ENCODE peak calls at places on chromosomes 2 and 18, in five cellular contexts. One of them, this sample, is unnamed.
A peak's percentile ranks its signal among the peaks of the same experiment; 100 is the strongest.

GRCh38 chr2:218877331-218877730 is 3.3 kb upstream of the WNT10A start:
- DNase-seq in heart left ventricle: no peak
- DNase-seq in uterus: no peak
- DNase-seq in dorsolateral prefrontal cortex: no peak
- DNase-seq in colonic mucosa: no peak
- DNase-seq in this sample: no peak

GRCh38 chr18:25518716-25519053 is 166.7 kb upstream of the ZNF521 start:
- DNase-seq in colonic mucosa: no peak
- DNase-seq in heart left ventricle: no peak
- DNase-seq in dorsolateral prefrontal cortex: no peak
- DNase-seq in uterus: no peak
- DNase-seq in this sample: no peak

GRCh38 chr2:98148968-98149697 is 62.2 kb downstream of the VWA3B start:
- DNase-seq in uterus: no peak
- DNase-seq in dorsolateral prefrontal cortex: no peak
- DNase-seq in colonic mucosa: no peak
- DNase-seq in heart left ventricle: no peak
- DNase-seq in this sample: no peak

GRCh38 chr2:212005077-212005671 is 533.4 kb downstream of the ERBB4 start:
- DNase-seq in heart left ventricle: peak; percentile 30
- DNase-seq in dorsolateral prefrontal cortex: peak; percentile 39
- DNase-seq in colonic mucosa: peak; percentile 20
- DNase-seq in uterus: no peak
- DNase-seq in this sample: no peak

GRCh38 chr18:44792456-44793080 is 111.9 kb downstream of the SETBP1 start:
- DNase-seq in dorsolateral prefrontal cortex: no peak
- DNase-seq in uterus: no peak
- DNase-seq in colonic mucosa: no peak
- DNase-seq in heart left ventricle: no peak
- DNase-seq in this sample: no peak

GRCh38 chr2:223537669-223538601 is 64.2 kb downstream of the SCG2 start:
- DNase-seq in dorsolateral prefrontal cortex: no peak
- DNase-seq in colonic mucosa: no peak
- DNase-seq in heart left ventricle: no peak
- DNase-seq in uterus: no peak
- DNase-seq in this sample: no peak

GRCh38 chr2:66433945-66434678 is 813 bp upstream of the MEIS1 start:
- DNase-seq in dorsolateral prefrontal cortex: no peak
- DNase-seq in uterus: peak; percentile 59
- DNase-seq in heart left ventricle: peak; percentile 58
- DNase-seq in colonic mucosa: no peak
- DNase-seq in this sample: no peak

GRCh38 chr2:218895326-218895725 is 14.7 kb downstream of the WNT10A start:
- DNase-seq in dorsolateral prefrontal cortex: no peak
- DNase-seq in uterus: no peak
- DNase-seq in heart left ventricle: no peak
- DNase-seq in colonic mucosa: peak; percentile 15
- DNase-seq in this sample: no peak

GRCh38 chr18:14976736-14977430 is 228.9 kb downstream of the ANKRD30B start:
- DNase-seq in colonic mucosa: no peak
- DNase-seq in uterus: no peak
- DNase-seq in dorsolateral prefrontal cortex: no peak
- DNase-seq in heart left ventricle: no peak
- DNase-seq in this sample: no peak

GRCh38 chr18:137327-137726 is 21.0 kb upstream of the USP14 start:
- DNase-seq in heart left ventricle: no peak
- DNase-seq in uterus: no peak
- DNase-seq in colonic mucosa: no peak
- DNase-seq in dorsolateral prefrontal cortex: no peak
- DNase-seq in this sample: no peak

GRCh38 chr2:98518106-98518505 is 73.4 kb downstream of the INPP4A start:
- DNase-seq in uterus: no peak
- DNase-seq in dorsolateral prefrontal cortex: no peak
- DNase-seq in heart left ventricle: no peak
- DNase-seq in colonic mucosa: peak; percentile 37
- DNase-seq in this sample: no peak

GRCh38 chr2:102439065-102439695 is 16.2 kb downstream of the IL18RAP start:
- DNase-seq in colonic mucosa: no peak
- DNase-seq in dorsolateral prefrontal cortex: no peak
- DNase-seq in uterus: no peak
- DNase-seq in heart left ventricle: no peak
- DNase-seq in this sample: peak; percentile 39

GRCh38 chr2:223536546-223536945 is 65.6 kb downstream of the SCG2 start:
- DNase-seq in heart left ventricle: peak; percentile 41
- DNase-seq in colonic mucosa: no peak
- DNase-seq in uterus: no peak
- DNase-seq in dorsolateral prefrontal cortex: no peak
- DNase-seq in this sample: no peak

GRCh38 chr2:29307522-29307921 is 192.3 kb downstream of the CLIP4 start:
- DNase-seq in colonic mucosa: no peak
- DNase-seq in heart left ventricle: no peak
- DNase-seq in uterus: no peak
- DNase-seq in dorsolateral prefrontal cortex: no peak
- DNase-seq in this sample: no peak

GRCh38 chr2:145488571-145488970 is 968.7 kb upstream of the ZEB2 start:
- DNase-seq in uterus: no peak
- DNase-seq in dorsolateral prefrontal cortex: no peak
- DNase-seq in heart left ventricle: no peak
- DNase-seq in colonic mucosa: no peak
- DNase-seq in this sample: no peak

GRCh38 chr18:48569915-48570264 is 31.1 kb downstream of the CTIF start:
- DNase-seq in colonic mucosa: no peak
- DNase-seq in heart left ventricle: peak; percentile 2
- DNase-seq in uterus: no peak
- DNase-seq in dorsolateral prefrontal cortex: no peak
- DNase-seq in this sample: no peak

GRCh38 chr2:97868986-97869721 is 126.6 kb downstream of the TMEM131 start:
- DNase-seq in uterus: no peak
- DNase-seq in heart left ventricle: peak; percentile 81
- DNase-seq in dorsolateral prefrontal cortex: no peak
- DNase-seq in colonic mucosa: peak; percentile 20
- DNase-seq in this sample: peak; percentile 65

GRCh38 chr2:168064011-168064998 is 183.1 kb downstream of the STK39 start:
- DNase-seq in heart left ventricle: no peak
- DNase-seq in dorsolateral prefrontal cortex: no peak
- DNase-seq in uterus: no peak
- DNase-seq in colonic mucosa: no peak
- DNase-seq in this sample: peak; percentile 14

GRCh38 chr18:35268811-35269210 is 21.2 kb downstream of the ZSCAN30 start:
- DNase-seq in uterus: no peak
- DNase-seq in dorsolateral prefrontal cortex: no peak
- DNase-seq in colonic mucosa: no peak
- DNase-seq in heart left ventricle: no peak
- DNase-seq in this sample: no peak

GRCh38 chr18:35264409-35264808 is 23.6 kb downstream of the ZNF397 start:
- DNase-seq in colonic mucosa: no peak
- DNase-seq in heart left ventricle: no peak
- DNase-seq in uterus: no peak
- DNase-seq in dorsolateral prefrontal cortex: no peak
- DNase-seq in this sample: no peak

GRCh38 chr18:35271656-35272055 is 18.4 kb downstream of the ZSCAN30 start:
- DNase-seq in colonic mucosa: no peak
- DNase-seq in heart left ventricle: no peak
- DNase-seq in uterus: no peak
- DNase-seq in dorsolateral prefrontal cortex: no peak
- DNase-seq in this sample: no peak

GRCh38 chr18:35267161-35267651 is 22.8 kb downstream of the ZSCAN30 start:
- DNase-seq in heart left ventricle: peak; percentile 85
- DNase-seq in colonic mucosa: peak; percentile 69
- DNase-seq in dorsolateral prefrontal cortex: peak; percentile 76
- DNase-seq in uterus: peak; percentile 85
- DNase-seq in this sample: no peak

DNA sequence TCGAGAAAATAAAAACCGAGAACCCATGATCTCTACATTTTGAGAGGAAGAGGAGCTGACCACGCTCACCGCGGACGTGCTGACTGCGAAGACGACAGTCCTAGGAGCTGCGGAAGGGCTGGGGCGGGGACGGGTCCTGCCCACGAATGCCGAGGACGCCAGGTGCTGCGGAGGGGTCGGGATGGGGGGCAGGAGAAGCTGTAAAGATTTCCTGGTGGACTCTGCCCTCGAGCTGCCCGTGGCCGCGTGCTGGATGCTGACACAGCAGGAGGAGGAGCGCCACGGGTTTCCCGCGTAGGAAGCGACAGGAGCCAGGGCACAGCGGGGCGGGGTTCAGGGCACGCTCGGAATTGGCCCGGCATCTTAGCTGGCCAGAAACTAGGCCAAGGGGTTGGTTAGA is 22.2 kb downstream of the ZSCAN30 start:
- DNase-seq in uterus: peak; percentile 26
- DNase-seq in heart left ventricle: peak; percentile 47
- DNase-seq in colonic mucosa: peak; percentile 40
- DNase-seq in dorsolateral prefrontal cortex: no peak
- DNase-seq in this sample: no peak
- H3K27ac ChIP-seq in uterus: peak overlapping the region; percentile 87
- H3K27ac ChIP-seq in heart left ventricle: peak overlapping the region; percentile 84
- H3K27ac ChIP-seq in colonic mucosa: peak overlapping the region; percentile 37
- H3K27ac ChIP-seq in dorsolateral prefrontal cortex: peak overlapping the region; percentile 24
- H3K27ac ChIP-seq in this sample: no peak overlapping the region

DNA sequence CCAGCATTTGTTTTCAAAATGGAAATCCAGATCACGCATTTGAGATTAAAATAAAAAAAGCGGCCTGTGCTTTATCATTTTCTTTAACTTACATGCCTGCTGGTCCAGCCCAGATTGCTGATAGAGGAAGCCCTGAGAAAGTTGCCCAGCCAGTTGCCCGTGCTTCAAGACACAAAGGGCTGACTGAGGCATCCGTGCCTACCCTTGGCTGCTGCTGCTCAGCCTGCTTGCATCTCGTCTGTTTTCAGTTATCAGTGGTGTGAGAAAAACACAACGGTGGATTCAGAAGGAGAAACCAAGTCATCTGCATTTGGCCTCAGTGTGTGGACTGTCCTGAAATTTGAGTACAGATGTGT is 85.0 kb downstream of the NEDD4L start:
- DNase-seq in uterus: no peak
- DNase-seq in dorsolateral prefrontal cortex: no peak
- DNase-seq in heart left ventricle: no peak
- DNase-seq in colonic mucosa: peak; percentile 67
- DNase-seq in this sample: no peak
- H3K27ac ChIP-seq in uterus: no peak overlapping the region
- H3K27ac ChIP-seq in dorsolateral prefrontal cortex: no peak overlapping the region
- H3K27ac ChIP-seq in heart left ventricle: no peak overlapping the region
- H3K27ac ChIP-seq in colonic mucosa: peak overlapping the region; percentile 15
- H3K27ac ChIP-seq in this sample: no peak overlapping the region

GRCh38 chr2:237669628-237670351 is 42.4 kb downstream of the LRRFIP1 start:
- DNase-seq in heart left ventricle: peak; percentile 89
- DNase-seq in uterus: peak; percentile 91
- DNase-seq in dorsolateral prefrontal cortex: no peak
- DNase-seq in colonic mucosa: peak; percentile 83
- DNase-seq in this sample: no peak

GRCh38 chr2:237666606-237667005 is 39.2 kb downstream of the LRRFIP1 start:
- DNase-seq in colonic mucosa: no peak
- DNase-seq in heart left ventricle: no peak
- DNase-seq in dorsolateral prefrontal cortex: no peak
- DNase-seq in uterus: no peak
- DNase-seq in this sample: no peak

GRCh38 chr2:237667891-237668290 is 40.5 kb downstream of the LRRFIP1 start:
- DNase-seq in colonic mucosa: no peak
- DNase-seq in dorsolateral prefrontal cortex: no peak
- DNase-seq in uterus: peak; percentile 22
- DNase-seq in heart left ventricle: no peak
- DNase-seq in this sample: no peak

GRCh38 chr2:237669129-237669627 is 41.8 kb downstream of the LRRFIP1 start:
- DNase-seq in colonic mucosa: no peak
- DNase-seq in dorsolateral prefrontal cortex: no peak
- DNase-seq in uterus: no peak
- DNase-seq in heart left ventricle: no peak
- DNase-seq in this sample: no peak

DNA sequence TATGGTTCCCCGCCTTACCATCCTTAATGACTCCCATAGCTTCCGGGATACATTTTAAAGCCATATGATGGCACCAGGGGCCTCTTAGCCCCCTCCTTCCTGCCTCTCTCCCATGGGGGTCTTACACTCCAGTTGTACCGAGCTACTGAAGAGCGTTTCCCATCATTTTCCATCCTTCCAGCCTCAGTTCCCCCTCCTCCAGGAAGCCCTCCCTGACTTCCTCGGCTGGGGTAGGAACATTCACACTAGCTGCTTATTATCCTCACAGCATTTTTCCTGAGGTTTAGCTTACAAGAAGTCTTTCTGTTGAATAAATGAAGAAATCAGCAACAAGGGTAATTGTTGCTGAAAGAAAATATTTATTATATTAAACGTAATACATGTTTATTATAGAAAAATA is 41.1 kb downstream of the LRRFIP1 start:
- DNase-seq in uterus: no peak
- DNase-seq in dorsolateral prefrontal cortex: no peak
- DNase-seq in heart left ventricle: no peak
- DNase-seq in colonic mucosa: no peak
- DNase-seq in this sample: no peak
- H3K27ac ChIP-seq in uterus: peak overlapping the region; percentile 92
- H3K27ac ChIP-seq in dorsolateral prefrontal cortex: no peak overlapping the region
- H3K27ac ChIP-seq in heart left ventricle: no peak overlapping the region
- H3K27ac ChIP-seq in colonic mucosa: no peak overlapping the region
- H3K27ac ChIP-seq in this sample: no peak overlapping the region

GRCh38 chr2:11495844-11496271 is 29.9 kb upstream of the E2F6 start:
- DNase-seq in colonic mucosa: no peak
- DNase-seq in heart left ventricle: peak; percentile 47
- DNase-seq in dorsolateral prefrontal cortex: peak; percentile 46
- DNase-seq in uterus: peak; percentile 37
- DNase-seq in this sample: no peak
- H3K27ac ChIP-seq in colonic mucosa: no peak overlapping the region
- H3K27ac ChIP-seq in heart left ventricle: peak overlapping the region; percentile 64
- H3K27ac ChIP-seq in dorsolateral prefrontal cortex: peak overlapping the region; percentile 23
- H3K27ac ChIP-seq in uterus: peak overlapping the region; percentile 78
- H3K27ac ChIP-seq in this sample: no peak overlapping the region

GRCh38 chr2:216672996-216673395 is 22.4 kb downstream of the IGFBP5 start:
- DNase-seq in colonic mucosa: no peak
- DNase-seq in heart left ventricle: no peak
- DNase-seq in dorsolateral prefrontal cortex: no peak
- DNase-seq in uterus: no peak
- DNase-seq in this sample: no peak

GRCh38 chr2:216671791-216672343 is 23.5 kb downstream of the IGFBP5 start:
- DNase-seq in colonic mucosa: no peak
- DNase-seq in dorsolateral prefrontal cortex: no peak
- DNase-seq in uterus: no peak
- DNase-seq in heart left ventricle: no peak
- DNase-seq in this sample: no peak

GRCh38 chr2:216672466-216672865 is 22.9 kb downstream of the IGFBP5 start:
- DNase-seq in uterus: no peak
- DNase-seq in colonic mucosa: no peak
- DNase-seq in dorsolateral prefrontal cortex: no peak
- DNase-seq in heart left ventricle: no peak
- DNase-seq in this sample: no peak

GRCh38 chr2:216670266-216671080 is 24.9 kb downstream of the IGFBP5 start:
- DNase-seq in heart left ventricle: no peak
- DNase-seq in uterus: no peak
- DNase-seq in colonic mucosa: no peak
- DNase-seq in dorsolateral prefrontal cortex: no peak
- DNase-seq in this sample: no peak

DNA sequence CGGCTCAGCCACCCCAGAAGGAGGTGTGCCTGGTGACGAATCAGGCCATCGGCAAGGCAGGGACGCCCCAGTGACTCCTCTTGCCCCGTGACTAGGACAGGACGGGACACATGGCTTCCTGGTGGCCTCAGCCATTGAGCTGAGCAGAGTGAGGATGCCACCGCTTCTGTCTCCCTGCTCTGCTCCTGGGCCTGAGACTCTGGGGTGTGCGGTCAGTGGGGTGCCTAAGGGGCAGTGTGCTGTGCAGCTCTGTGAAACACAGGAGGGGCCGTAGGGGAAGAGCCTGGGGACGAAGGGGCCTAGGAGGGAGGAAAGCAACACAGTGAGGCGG is 24.3 kb downstream of the IGFBP5 start:
- DNase-seq in heart left ventricle: no peak
- DNase-seq in colonic mucosa: no peak
- DNase-seq in uterus: no peak
- DNase-seq in dorsolateral prefrontal cortex: no peak
- DNase-seq in this sample: no peak
- H3K27ac ChIP-seq in heart left ventricle: no peak overlapping the region
- H3K27ac ChIP-seq in colonic mucosa: no peak overlapping the region
- H3K27ac ChIP-seq in uterus: peak overlapping the region; percentile 65
- H3K27ac ChIP-seq in dorsolateral prefrontal cortex: no peak overlapping the region
- H3K27ac ChIP-seq in this sample: no peak overlapping the region

This sample was measured in epithelial cell of prostate.